ENCODE peak calls at places on chromosomes 1 and 21, in five cellular contexts. Y is activated naive CD4-positive, alpha-beta T cell; O is CD4-positive, CD25-positive, alpha-beta regulatory T cell; H is coronary artery; K is activated CD8-positive, alpha-beta memory T cell treated with anti-CD3 and anti-CD28 coated beads for 24 hours. A is an unnamed sample.

GRCh38 chr1:226217273-226217672 is 6.2 kb upstream of the MIXL1 start:
- DNase-seq in Y (no peak), O (no peak), H (no peak), K (no peak), A (no peak)

GRCh38 chr1:104953555-104953954 is 1203.9 kb downstream of the AMY1C start:
- DNase-seq in Y (no peak), O (no peak), H (no peak), K (no peak), A (no peak)

GRCh38 chr21:38669186-38669585 is 136.5 kb upstream of the ETS2 start:
- DNase-seq in Y (no peak), O (no peak), H (no peak), K (no peak), A (no peak)

GRCh38 chr21:45972716-45973474 is 8.7 kb upstream of the COL6A1 start:
- DNase-seq in Y (no peak), O (no peak), H (peak), K (peak), A (no peak)

GRCh38 chr1:50208296-50208695 is 99.6 kb downstream of the ELAVL4 start:
- DNase-seq in Y (no peak), O (no peak), H (no peak), K (no peak), A (no peak)

GRCh38 chr1:218353656-218354055 is 8.5 kb downstream of the TGFB2 start:
- DNase-seq in Y (no peak), O (no peak), H (no peak), K (no peak), A (no peak)

GRCh38 chr1:46410156-46411009 is 16.3 kb downstream of the FAAH start:
- DNase-seq in Y (no peak), O (no peak), H (no peak), K (no peak), A (no peak)

GRCh38 chr1:9651565-9652378 is at the start of gene PIK3CD:
- DNase-seq in Y (peak), O (peak), H (no peak), K (peak), A (peak)

GRCh38 chr1:212124891-212125582 is 89.5 kb downstream of the DTL start:
- DNase-seq in Y (no peak), O (no peak), H (no peak), K (no peak), A (no peak)